ENCODE peak calls at places on chromosomes 3 and 15, in four cellular contexts. C is endothelial cell of umbilical vein, P is H1, I is HCT116. S is an unnamed sample.

GRCh38 chr3:30871720-30872119 is 22.7 kb downstream of the GADL1 start:
- DNase-seq in I (no peak), C (no peak), P (no peak), S (no peak)

GRCh38 chr3:99789322-99789721 is 28.3 kb upstream of the CMSS1 start:
- DNase-seq in I (peak), P (no peak), C (peak), S (no peak)

GRCh38 chr15:90376789-90377188 is 11.3 kb upstream of the IQGAP1 start:
- DNase-seq in P (no peak), I (no peak), C (peak), S (no peak)

GRCh38 chr15:77384589-77385359 is 35.1 kb downstream of the PEAK1 start:
- DNase-seq in C (no peak), I (no peak), P (no peak), S (no peak)

GRCh38 chr3:156615592-156616173 is 58.7 kb upstream of the TIPARP start:
- DNase-seq in I (no peak), P (no peak), C (peak), S (no peak)

GRCh38 chr15:90211009-90211408 is 9.9 kb downstream of the SEMA4B start:
- DNase-seq in C (no peak), P (no peak), I (no peak), S (no peak)

GRCh38 chr3:37147676-37148075 is 26.7 kb downstream of the LRRFIP2 start:
- DNase-seq in C (peak), I (no peak), P (no peak), S (no peak)

GRCh38 chr15:52005748-52006701 is 13.0 kb upstream of the MAPK6 start:
- DNase-seq in P (no peak), C (peak), I (no peak), S (no peak)

GRCh38 chr3:177622520-177622919 is 425.2 kb upstream of the TBL1XR1 start:
- DNase-seq in I (no peak), P (no peak), C (peak), S (no peak)

GRCh38 chr3:189714991-189715961 is 84.1 kb downstream of the TP63 start:
- DNase-seq in C (peak), I (no peak), P (no peak), S (no peak)

GRCh38 chr3:158961911-158962310 is 160.1 kb downstream of the MFSD1 start:
- DNase-seq in C (no peak), P (no peak), I (no peak), S (no peak)

GRCh38 chr15:41153733-41154132 is 37.7 kb upstream of the INO80 start:
- DNase-seq in C (no peak), I (no peak), P (no peak), S (no peak)

GRCh38 chr3:108394563-108394962 is 98.2 kb downstream of the HHLA2 start:
- DNase-seq in I (no peak), P (no peak), C (no peak), S (no peak)

GRCh38 chr3:193744822-193745684 is 152.0 kb downstream of the OPA1 start:
- DNase-seq in C (no peak), P (no peak), I (no peak), S (peak)

GRCh38 chr3:111539351-111540331 is 2.4 kb upstream of the CD96 start:
- DNase-seq in I (peak), C (no peak), P (peak), S (no peak)

GRCh38 chr3:81778678-81779182 is 17.3 kb upstream of the GBE1 start:
- DNase-seq in P (no peak), I (no peak), C (peak), S (no peak)

GRCh38 chr3:123758081-123758564 is 126.0 kb downstream of the MYLK start:
- DNase-seq in C (no peak), I (no peak), P (no peak), S (peak)

GRCh38 chr3:72258366-72258765 is 473.4 kb upstream of the PROK2 start:
- DNase-seq in C (no peak), I (no peak), P (no peak), S (no peak)

GRCh38 chr3:171173732-171174131 is 147.2 kb upstream of the SLC2A2 start:
- DNase-seq in I (no peak), C (no peak), P (no peak), S (no peak)

GRCh38 chr15:33780011-33780768 is 188.1 kb upstream of the CHRM5 start:
- DNase-seq in C (no peak), I (no peak), P (no peak), S (no peak)

GRCh38 chr3:64954995-64955636 is 267.3 kb upstream of the ADAMTS9 start:
- DNase-seq in P (no peak), I (no peak), C (peak), S (no peak)

GRCh38 chr15:66387176-66388056 is 704 bp downstream of the MAP2K1 start:
- DNase-seq in I (no peak), P (no peak), C (peak), S (no peak)

GRCh38 chr3:61650276-61650675 is 88.9 kb downstream of the PTPRG start:
- DNase-seq in I (no peak), P (no peak), C (no peak), S (no peak)

GRCh38 chr15:66824374-66824773 is 122.3 kb downstream of the SMAD6 start:
- DNase-seq in P (no peak), C (no peak), I (no peak), S (no peak)

GRCh38 chr3:176767385-176767784 is 429.9 kb downstream of the TBL1XR1 start:
- DNase-seq in P (no peak), I (peak), C (no peak), S (no peak)

GRCh38 chr3:110016235-110016634 is 678.9 kb upstream of the DPPA4 start:
- DNase-seq in I (no peak), C (no peak), P (no peak), S (no peak)

GRCh38 chr3:46926447-46926846 is 48.9 kb downstream of the PTH1R start:
- DNase-seq in C (no peak), I (no peak), P (no peak), S (no peak)

GRCh38 chr3:127792664-127793292 is 29.5 kb downstream of the MGLL start:
- DNase-seq in I (no peak), P (no peak), C (peak), S (no peak)

GRCh38 chr15:82086243-82086995 is 40.6 kb upstream of the MEX3B start:
- DNase-seq in C (no peak), P (no peak), I (no peak), S (no peak)

DNA sequence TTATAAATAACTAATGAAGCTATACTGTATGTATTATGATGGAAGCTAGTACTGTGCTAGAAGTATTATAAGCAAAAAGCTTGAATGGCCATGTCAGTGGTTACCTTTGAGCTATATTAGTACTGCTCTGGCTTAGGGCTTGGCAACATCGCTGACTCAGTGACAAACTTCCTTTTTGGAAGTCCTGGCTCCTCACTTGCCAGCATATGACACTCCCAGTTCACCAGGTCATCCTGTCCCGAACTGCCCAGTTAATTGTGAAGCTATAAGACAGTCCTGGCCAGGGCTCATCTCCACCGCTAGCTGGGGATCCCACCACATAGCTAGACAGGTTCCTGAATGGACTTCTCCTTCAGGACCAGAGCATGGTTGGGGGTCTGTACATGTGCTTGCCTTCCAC is 31.9 kb downstream of the RAB8B start:
- DNase-seq in C (peak), P (no peak), I (no peak), S (no peak)
- TF ChIP-seq POLR2AphosphoS5 in C (peak), P (no peak), I (no peak), S (no peak)

DNA sequence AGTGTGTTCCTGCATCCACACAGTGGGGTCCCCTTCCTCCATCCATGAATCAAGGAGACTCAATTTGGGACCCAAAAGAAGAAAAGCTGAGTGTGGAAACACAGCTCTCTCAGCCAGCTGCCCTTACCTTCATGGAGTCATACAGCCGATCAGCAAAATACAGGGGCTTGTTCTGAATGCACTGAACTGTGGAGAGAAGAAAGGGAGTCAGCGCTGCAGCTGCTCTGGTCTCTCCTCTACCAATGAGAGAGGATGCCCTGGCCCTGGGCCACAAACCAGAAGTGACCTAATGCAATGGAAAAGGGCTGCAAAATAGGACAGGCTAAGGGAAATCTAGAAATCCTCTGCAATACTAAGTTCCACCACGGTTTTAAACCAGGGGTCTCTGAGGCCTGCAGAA is 46.7 kb downstream of the ANXA2 start:
- DNase-seq in P (no peak), C (no peak), I (no peak), S (no peak)
- H3K9ac ChIP-seq in P (no peak), C (no peak), I (no peak), S (no peak)

DNA sequence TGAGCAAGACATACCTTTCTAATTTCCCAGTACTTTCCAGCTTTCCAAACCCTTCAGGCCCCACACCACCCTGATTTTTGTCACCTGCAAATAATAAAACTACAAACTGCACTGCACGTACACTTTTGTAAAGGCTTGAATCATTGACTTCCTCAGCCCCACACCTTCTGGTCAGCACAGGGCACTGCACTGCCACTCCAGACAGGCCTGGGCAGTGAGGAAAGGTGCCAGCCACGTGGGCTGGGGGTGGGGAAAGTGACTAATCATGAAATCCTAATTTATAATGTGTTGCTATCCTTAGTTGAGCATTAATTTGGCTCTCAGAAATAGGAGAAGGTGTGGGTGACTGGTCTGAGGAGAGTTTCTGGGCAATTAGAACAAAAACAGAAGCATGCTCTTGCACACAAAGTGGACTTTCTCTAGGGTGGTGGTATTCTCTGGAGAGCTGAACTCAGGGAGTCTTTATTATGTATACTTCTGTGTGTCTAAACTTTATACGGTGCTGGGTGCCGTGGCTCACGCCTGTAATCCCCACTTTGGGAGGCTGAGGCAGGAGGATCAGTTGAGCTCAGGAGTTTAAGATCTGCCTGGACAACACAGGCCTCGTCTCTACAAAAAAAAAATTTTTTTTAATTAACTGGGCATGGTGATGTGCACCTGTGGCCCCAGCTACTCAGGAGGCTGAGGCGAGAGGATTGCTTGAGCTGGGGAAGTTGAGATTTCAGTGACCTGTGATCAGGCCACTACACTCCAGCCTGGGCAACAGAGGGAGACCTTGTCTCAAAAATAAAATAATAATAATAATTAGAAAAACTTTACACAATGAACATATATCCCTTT is 58.2 kb upstream of the FLNB start:
- DNase-seq in C (peak), I (peak), P (no peak), S (no peak)
- TF ChIP-seq POLR2AphosphoS5 in C (no peak), I (no peak), P (no peak), S (no peak)

GRCh38 chr3:14143271-14143605 is 18.4 kb downstream of the TMEM43 start:
- DNase-seq in P (no peak), C (no peak), I (no peak), S (no peak)
- H3K9ac ChIP-seq in P (no peak), C (peak), I (no peak), S (no peak)

GRCh38 chr3:181794036-181794790 is 82.5 kb downstream of the SOX2 start:
- DNase-seq in P (no peak), I (no peak), C (no peak), S (no peak)

GRCh38 chr3:181797431-181797830 is 85.7 kb downstream of the SOX2 start:
- DNase-seq in I (no peak), C (no peak), P (no peak), S (no peak)

GRCh38 chr3:181791380-181791779 is 79.7 kb downstream of the SOX2 start:
- DNase-seq in C (no peak), I (no peak), P (no peak), S (no peak)

GRCh38 chr3:181793006-181793405 is 81.3 kb downstream of the SOX2 start:
- DNase-seq in I (no peak), C (no peak), P (no peak), S (no peak)

DNA sequence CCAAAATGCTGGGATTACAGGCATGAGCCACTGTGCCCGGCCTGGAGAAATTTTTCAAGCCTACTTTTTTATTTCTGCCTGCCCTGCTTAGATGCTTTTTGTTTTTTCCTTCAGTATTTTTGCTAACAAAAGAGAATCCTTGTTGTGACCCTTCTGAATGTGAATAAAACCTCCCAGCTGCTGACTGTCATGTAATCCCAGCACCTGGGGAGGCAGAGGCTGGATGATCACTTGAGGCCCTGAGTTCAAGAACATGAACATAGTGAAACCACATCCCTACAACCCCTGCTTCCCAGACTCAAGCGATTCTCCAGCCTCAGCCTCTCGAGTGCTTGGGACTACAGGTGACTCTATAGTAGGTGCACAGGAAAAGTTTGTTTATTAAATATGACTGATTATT is 84.9 kb downstream of the SOX2 start:
- DNase-seq in C (no peak), I (no peak), P (no peak), S (no peak)
- TF ChIP-seq POLR2AphosphoS5 in C (no peak), I (no peak), P (no peak), S (no peak)

GRCh38 chr3:52779411-52780297 is 2.3 kb downstream of the ITIH1 start:
- DNase-seq in P (no peak), C (no peak), I (no peak), S (no peak)
- H3K9ac ChIP-seq in P (no peak), C (no peak), I (no peak), S (no peak)

DNA sequence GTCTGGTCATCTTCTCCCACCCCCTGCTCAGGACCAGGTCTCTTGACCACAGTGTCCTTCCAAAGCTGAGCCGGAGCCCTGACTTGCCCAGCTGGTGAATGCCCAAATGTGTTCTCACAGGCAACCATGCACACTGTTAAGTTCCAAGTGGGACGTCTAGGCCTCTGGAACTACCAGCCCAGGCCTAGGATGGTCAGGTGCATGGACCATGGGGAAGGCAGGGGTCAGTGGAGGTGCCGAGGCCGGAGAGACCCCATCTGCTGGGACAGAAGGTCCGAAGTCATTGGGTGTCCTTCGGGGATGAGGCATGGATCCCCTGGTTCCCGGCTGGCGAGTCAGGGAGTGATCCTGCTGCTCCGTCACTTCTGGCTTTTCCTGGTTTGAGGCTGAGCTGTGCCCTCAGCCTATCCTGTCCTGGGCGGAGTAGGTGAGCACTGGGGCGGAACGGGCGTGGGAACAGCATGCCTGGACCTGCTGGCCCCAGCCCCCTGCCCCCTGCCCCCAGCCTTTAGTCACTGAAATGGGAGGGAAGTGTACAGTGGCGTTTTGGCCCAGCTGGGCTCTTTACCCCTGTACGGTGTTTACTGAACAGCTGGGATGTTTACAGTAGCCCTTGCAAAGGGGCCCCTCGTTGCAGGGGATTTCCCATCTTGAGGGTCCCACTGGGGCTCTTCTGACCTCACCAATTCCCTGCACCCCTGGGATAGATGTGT is 12.1 kb downstream of the SEMA3F start:
- DNase-seq in I (no peak), P (no peak), C (peak), S (no peak)
- TF ChIP-seq POLR2AphosphoS5 in I (no peak), P (no peak), C (no peak), S (no peak)

S was measured in SK-N-MC.